ENCODE peak calls at places on chromosome 3, in ten cellular contexts. One of them, this sample, is unnamed.

GRCh38 chr3:39150803-39151631 is 2.4 kb downstream of the CSRNP1 start:
- DNase-seq in AG04450: peak; percentile 87
- DNase-seq in RWPE1: peak; percentile 82
- DNase-seq in mesothelial cell of epicardium: peak; percentile 83
- DNase-seq in astrocyte of the spinal cord: peak; percentile 98
- DNase-seq in astrocyte: peak; percentile 97
- DNase-seq in Calu3: peak; percentile 86
- DNase-seq in fibroblast of mammary gland: peak; percentile 97
- DNase-seq in fibroblast of the aortic adventitia: peak; percentile 98
- DNase-seq in endothelial cell: peak; percentile 43
- DNase-seq in this sample: peak; percentile 82

GRCh38 chr3:11522398-11522715 is 121.4 kb downstream of the VGLL4 start:
- DNase-seq in AG04450: no peak
- DNase-seq in RWPE1: no peak
- DNase-seq in mesothelial cell of epicardium: no peak
- DNase-seq in astrocyte of the spinal cord: peak; percentile 57
- DNase-seq in astrocyte: no peak
- DNase-seq in Calu3: no peak
- DNase-seq in fibroblast of mammary gland: peak; percentile 32
- DNase-seq in fibroblast of the aortic adventitia: no peak
- DNase-seq in endothelial cell: no peak
- DNase-seq in this sample: no peak

GRCh38 chr3:149449799-149450198 is 24.7 kb upstream of the TM4SF4 start:
- DNase-seq in AG04450: no peak
- DNase-seq in RWPE1: no peak
- DNase-seq in mesothelial cell of epicardium: no peak
- DNase-seq in astrocyte of the spinal cord: peak; percentile 52
- DNase-seq in astrocyte: peak; percentile 67
- DNase-seq in Calu3: no peak
- DNase-seq in fibroblast of mammary gland: no peak
- DNase-seq in fibroblast of the aortic adventitia: peak; percentile 35
- DNase-seq in endothelial cell: no peak
- DNase-seq in this sample: no peak

GRCh38 chr3:57228734-57229505 is 1.4 kb downstream of the APPL1 start:
- DNase-seq in AG04450: no peak
- DNase-seq in RWPE1: peak; percentile 45
- DNase-seq in mesothelial cell of epicardium: no peak
- DNase-seq in astrocyte of the spinal cord: peak; percentile 45
- DNase-seq in astrocyte: peak; percentile 80
- DNase-seq in Calu3: no peak
- DNase-seq in fibroblast of mammary gland: peak; percentile 86
- DNase-seq in fibroblast of the aortic adventitia: peak; percentile 73
- DNase-seq in endothelial cell: no peak
- DNase-seq in this sample: peak; percentile 27

GRCh38 chr3:177680442-177680821 is 483.1 kb upstream of the TBL1XR1 start:
- DNase-seq in AG04450: no peak
- DNase-seq in RWPE1: peak; percentile 27
- DNase-seq in mesothelial cell of epicardium: no peak
- DNase-seq in astrocyte of the spinal cord: peak; percentile 54
- DNase-seq in astrocyte: peak; percentile 62
- DNase-seq in Calu3: no peak
- DNase-seq in fibroblast of mammary gland: peak; percentile 48
- DNase-seq in fibroblast of the aortic adventitia: peak; percentile 44
- DNase-seq in endothelial cell: no peak
- DNase-seq in this sample: no peak

GRCh38 chr3:156577731-156578130 is 22.8 kb upstream of the SSR3 start:
- DNase-seq in AG04450: no peak
- DNase-seq in RWPE1: peak; percentile 20
- DNase-seq in mesothelial cell of epicardium: no peak
- DNase-seq in astrocyte of the spinal cord: peak; percentile 8
- DNase-seq in astrocyte: no peak
- DNase-seq in Calu3: no peak
- DNase-seq in fibroblast of mammary gland: peak; percentile 35
- DNase-seq in fibroblast of the aortic adventitia: peak; percentile 43
- DNase-seq in endothelial cell: no peak
- DNase-seq in this sample: no peak

GRCh38 chr3:160577551-160578195 is 12.3 kb upstream of the KPNA4 start:
- DNase-seq in AG04450: no peak
- DNase-seq in RWPE1: peak; percentile 4
- DNase-seq in mesothelial cell of epicardium: no peak
- DNase-seq in astrocyte of the spinal cord: no peak
- DNase-seq in astrocyte: peak; percentile 45
- DNase-seq in Calu3: peak; percentile 53
- DNase-seq in fibroblast of mammary gland: peak; percentile 42
- DNase-seq in fibroblast of the aortic adventitia: peak; percentile 58
- DNase-seq in endothelial cell: no peak
- DNase-seq in this sample: no peak

GRCh38 chr3:72679540-72680198 is 168.6 kb downstream of the SHQ1 start:
- DNase-seq in AG04450: no peak
- DNase-seq in RWPE1: no peak
- DNase-seq in mesothelial cell of epicardium: no peak
- DNase-seq in astrocyte of the spinal cord: peak; percentile 45
- DNase-seq in astrocyte: peak; percentile 79
- DNase-seq in Calu3: no peak
- DNase-seq in fibroblast of mammary gland: peak; percentile 66
- DNase-seq in fibroblast of the aortic adventitia: peak; percentile 52
- DNase-seq in endothelial cell: no peak
- DNase-seq in this sample: no peak

GRCh38 chr3:72441284-72441994 is 406.8 kb downstream of the SHQ1 start:
- DNase-seq in AG04450: no peak
- DNase-seq in RWPE1: no peak
- DNase-seq in mesothelial cell of epicardium: no peak
- DNase-seq in astrocyte of the spinal cord: peak; percentile 4
- DNase-seq in astrocyte: peak; percentile 26
- DNase-seq in Calu3: no peak
- DNase-seq in fibroblast of mammary gland: no peak
- DNase-seq in fibroblast of the aortic adventitia: peak; percentile 28
- DNase-seq in endothelial cell: no peak
- DNase-seq in this sample: no peak

GRCh38 chr3:172716476-172716875 is 5.6 kb upstream of the NCEH1 start:
- DNase-seq in AG04450: no peak
- DNase-seq in RWPE1: no peak
- DNase-seq in mesothelial cell of epicardium: no peak
- DNase-seq in astrocyte of the spinal cord: no peak
- DNase-seq in astrocyte: no peak
- DNase-seq in Calu3: no peak
- DNase-seq in fibroblast of mammary gland: no peak
- DNase-seq in fibroblast of the aortic adventitia: no peak
- DNase-seq in endothelial cell: no peak
- DNase-seq in this sample: no peak

GRCh38 chr3:26281284-26281977 is 341.1 kb upstream of the LRRC3B start:
- DNase-seq in AG04450: no peak
- DNase-seq in RWPE1: no peak
- DNase-seq in mesothelial cell of epicardium: no peak
- DNase-seq in astrocyte of the spinal cord: no peak
- DNase-seq in astrocyte: no peak
- DNase-seq in Calu3: no peak
- DNase-seq in fibroblast of mammary gland: no peak
- DNase-seq in fibroblast of the aortic adventitia: no peak
- DNase-seq in endothelial cell: no peak
- DNase-seq in this sample: no peak

GRCh38 chr3:149646181-149646766 is 11.6 kb downstream of the WWTR1 start:
- DNase-seq in AG04450: no peak
- DNase-seq in RWPE1: peak; percentile 64
- DNase-seq in mesothelial cell of epicardium: no peak
- DNase-seq in astrocyte of the spinal cord: peak; percentile 59
- DNase-seq in astrocyte: peak; percentile 76
- DNase-seq in Calu3: peak; percentile 53
- DNase-seq in fibroblast of mammary gland: peak; percentile 87
- DNase-seq in fibroblast of the aortic adventitia: peak; percentile 60
- DNase-seq in endothelial cell: no peak
- DNase-seq in this sample: no peak

GRCh38 chr3:141389703-141390102 is 21.4 kb downstream of the ZBTB38 start:
- DNase-seq in AG04450: no peak
- DNase-seq in RWPE1: no peak
- DNase-seq in mesothelial cell of epicardium: no peak
- DNase-seq in astrocyte of the spinal cord: peak; percentile 48
- DNase-seq in astrocyte: no peak
- DNase-seq in Calu3: no peak
- DNase-seq in fibroblast of mammary gland: peak; percentile 78
- DNase-seq in fibroblast of the aortic adventitia: peak; percentile 63
- DNase-seq in endothelial cell: no peak
- DNase-seq in this sample: no peak

GRCh38 chr3:127799476-127800222 is 22.7 kb downstream of the MGLL start:
- DNase-seq in AG04450: peak; percentile 80
- DNase-seq in RWPE1: peak; percentile 80
- DNase-seq in mesothelial cell of epicardium: no peak
- DNase-seq in astrocyte of the spinal cord: peak; percentile 90
- DNase-seq in astrocyte: peak; percentile 93
- DNase-seq in Calu3: peak; percentile 34
- DNase-seq in fibroblast of mammary gland: peak; percentile 95
- DNase-seq in fibroblast of the aortic adventitia: peak; percentile 84
- DNase-seq in endothelial cell: no peak
- DNase-seq in this sample: no peak

GRCh38 chr3:23877324-23877980 is 39.3 kb downstream of the NKIRAS1 start:
- DNase-seq in AG04450: no peak
- DNase-seq in RWPE1: peak; percentile 27
- DNase-seq in mesothelial cell of epicardium: no peak
- DNase-seq in astrocyte of the spinal cord: peak; percentile 67
- DNase-seq in astrocyte: peak; percentile 77
- DNase-seq in Calu3: no peak
- DNase-seq in fibroblast of mammary gland: peak; percentile 93
- DNase-seq in fibroblast of the aortic adventitia: peak; percentile 86
- DNase-seq in endothelial cell: no peak
- DNase-seq in this sample: peak; percentile 75

GRCh38 chr3:143070977-143071551 is 48.5 kb upstream of the CHST2 start:
- DNase-seq in AG04450: peak; percentile 46
- DNase-seq in RWPE1: peak; percentile 64
- DNase-seq in mesothelial cell of epicardium: no peak
- DNase-seq in astrocyte of the spinal cord: peak; percentile 75
- DNase-seq in astrocyte: peak; percentile 72
- DNase-seq in Calu3: peak; percentile 35
- DNase-seq in fibroblast of mammary gland: peak; percentile 89
- DNase-seq in fibroblast of the aortic adventitia: peak; percentile 57
- DNase-seq in endothelial cell: no peak
- DNase-seq in this sample: peak; percentile 65

GRCh38 chr3:108175352-108175751 is 46.9 kb downstream of the IFT57 start:
- DNase-seq in AG04450: no peak
- DNase-seq in RWPE1: no peak
- DNase-seq in mesothelial cell of epicardium: no peak
- DNase-seq in astrocyte of the spinal cord: peak; percentile 28
- DNase-seq in astrocyte: peak; percentile 31
- DNase-seq in Calu3: no peak
- DNase-seq in fibroblast of mammary gland: peak; percentile 56
- DNase-seq in fibroblast of the aortic adventitia: peak; percentile 29
- DNase-seq in endothelial cell: no peak
- DNase-seq in this sample: no peak

DNA sequence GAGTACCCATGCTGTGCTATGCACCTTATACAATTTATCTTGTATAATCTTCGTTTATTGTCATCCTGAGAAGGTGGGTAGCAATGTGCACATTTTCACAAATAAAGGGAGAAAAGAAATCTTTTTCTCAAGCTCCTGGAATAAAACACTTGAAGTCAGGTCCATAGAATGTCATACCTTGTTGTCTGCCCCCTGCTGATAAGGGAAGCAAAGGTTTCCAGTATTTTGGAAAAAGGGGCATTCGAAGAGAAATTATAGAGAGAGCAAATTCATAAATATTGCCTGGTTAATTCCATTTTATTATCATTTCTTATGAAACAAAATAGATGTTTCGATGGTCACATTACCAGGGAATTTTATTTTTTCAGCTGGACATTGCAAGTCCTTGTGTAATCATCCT is 277.8 kb downstream of the RAP2B start:
- DNase-seq in AG04450: no peak
- DNase-seq in RWPE1: no peak
- DNase-seq in mesothelial cell of epicardium: no peak
- DNase-seq in astrocyte of the spinal cord: no peak
- DNase-seq in astrocyte: no peak
- DNase-seq in Calu3: no peak
- DNase-seq in fibroblast of mammary gland: peak; percentile 15
- DNase-seq in fibroblast of the aortic adventitia: no peak
- DNase-seq in endothelial cell: no peak
- DNase-seq in this sample: no peak
- TF ChIP-seq CTCF in AG04450: peak; percentile 48
- TF ChIP-seq CTCF in RWPE1: no peak
- TF ChIP-seq CTCF in mesothelial cell of epicardium: no peak
- TF ChIP-seq CTCF in astrocyte of the spinal cord: no peak
- TF ChIP-seq CTCF in astrocyte: no peak
- TF ChIP-seq CTCF in Calu3: no peak
- TF ChIP-seq CTCF in fibroblast of mammary gland: peak; percentile 24
- TF ChIP-seq CTCF in fibroblast of the aortic adventitia: no peak
- TF ChIP-seq CTCF in endothelial cell: no peak
- TF ChIP-seq CTCF in this sample: peak; percentile 33

GRCh38 chr3:129975332-129976090 is 991 bp downstream of the TRH start:
- DNase-seq in AG04450: no peak
- DNase-seq in RWPE1: no peak
- DNase-seq in mesothelial cell of epicardium: no peak
- DNase-seq in astrocyte of the spinal cord: no peak
- DNase-seq in astrocyte: no peak
- DNase-seq in Calu3: peak; percentile 30
- DNase-seq in fibroblast of mammary gland: no peak
- DNase-seq in fibroblast of the aortic adventitia: no peak
- DNase-seq in endothelial cell: peak; percentile 22
- DNase-seq in this sample: no peak
- TF ChIP-seq CTCF in AG04450: no peak
- TF ChIP-seq CTCF in RWPE1: no peak
- TF ChIP-seq CTCF in mesothelial cell of epicardium: no peak
- TF ChIP-seq CTCF in astrocyte of the spinal cord: no peak
- TF ChIP-seq CTCF in astrocyte: no peak
- TF ChIP-seq CTCF in Calu3: peak; percentile 22
- TF ChIP-seq CTCF in fibroblast of mammary gland: no peak
- TF ChIP-seq CTCF in fibroblast of the aortic adventitia: no peak
- TF ChIP-seq CTCF in endothelial cell: no peak
- TF ChIP-seq CTCF in this sample: no peak

GRCh38 chr3:138009476-138010272 is at the start of gene CLDN18:
- DNase-seq in AG04450: no peak
- DNase-seq in RWPE1: no peak
- DNase-seq in mesothelial cell of epicardium: no peak
- DNase-seq in astrocyte of the spinal cord: peak; percentile 1
- DNase-seq in astrocyte: peak; percentile 72
- DNase-seq in Calu3: no peak
- DNase-seq in fibroblast of mammary gland: no peak
- DNase-seq in fibroblast of the aortic adventitia: peak; percentile 60
- DNase-seq in endothelial cell: no peak
- DNase-seq in this sample: no peak
- TF ChIP-seq CTCF in AG04450: no peak
- TF ChIP-seq CTCF in RWPE1: no peak
- TF ChIP-seq CTCF in mesothelial cell of epicardium: no peak
- TF ChIP-seq CTCF in astrocyte of the spinal cord: no peak
- TF ChIP-seq CTCF in astrocyte: no peak
- TF ChIP-seq CTCF in Calu3: no peak
- TF ChIP-seq CTCF in fibroblast of mammary gland: no peak
- TF ChIP-seq CTCF in fibroblast of the aortic adventitia: no peak
- TF ChIP-seq CTCF in endothelial cell: no peak
- TF ChIP-seq CTCF in this sample: no peak

DNA sequence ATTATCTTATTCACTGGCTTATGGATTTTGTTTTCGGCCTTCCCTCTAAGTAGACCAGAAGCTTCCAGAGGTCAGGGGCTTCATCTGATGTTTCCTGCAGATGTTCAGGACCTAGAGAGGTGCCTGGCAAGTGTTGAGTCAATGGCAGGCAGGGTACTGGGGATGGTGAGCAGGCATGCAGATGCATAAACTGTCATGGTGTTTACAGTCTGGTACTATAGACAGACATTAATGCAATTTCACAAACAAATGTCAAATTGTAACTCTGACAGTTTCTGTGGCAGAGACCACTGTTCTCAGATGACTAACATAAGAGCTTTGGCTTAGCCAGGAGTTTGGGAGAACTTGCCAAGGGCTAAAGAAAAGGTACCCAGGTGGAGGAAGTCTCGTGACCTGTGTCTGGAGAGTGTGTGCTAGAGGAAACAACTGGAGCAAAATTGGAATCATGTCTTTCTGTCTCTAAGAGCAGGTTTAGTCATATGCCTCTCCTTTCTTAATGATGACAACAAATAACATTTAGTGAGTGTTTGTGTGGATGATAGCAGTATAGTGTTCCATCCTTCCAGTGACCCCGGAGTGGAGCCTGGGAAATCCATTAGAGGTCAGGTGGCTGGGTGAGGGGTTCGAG is 53.7 kb upstream of the TRAK1 start:
- DNase-seq in AG04450: no peak
- DNase-seq in RWPE1: no peak
- DNase-seq in mesothelial cell of epicardium: no peak
- DNase-seq in astrocyte of the spinal cord: no peak
- DNase-seq in astrocyte: no peak
- DNase-seq in Calu3: no peak
- DNase-seq in fibroblast of mammary gland: no peak
- DNase-seq in fibroblast of the aortic adventitia: no peak
- DNase-seq in endothelial cell: no peak
- DNase-seq in this sample: no peak
- TF ChIP-seq CTCF in AG04450: no peak
- TF ChIP-seq CTCF in RWPE1: no peak
- TF ChIP-seq CTCF in mesothelial cell of epicardium: no peak
- TF ChIP-seq CTCF in astrocyte of the spinal cord: no peak
- TF ChIP-seq CTCF in astrocyte: no peak
- TF ChIP-seq CTCF in Calu3: no peak
- TF ChIP-seq CTCF in fibroblast of mammary gland: no peak
- TF ChIP-seq CTCF in fibroblast of the aortic adventitia: no peak
- TF ChIP-seq CTCF in endothelial cell: no peak
- TF ChIP-seq CTCF in this sample: no peak

This sample was measured in AG09319.